ENCODE peak calls at places on chromosome 21, in seven cellular contexts. One of them, this sample, is unnamed.

GRCh38 chr21:26079376-26079775 is 91.2 kb downstream of the APP start:
- DNase-seq in naive thymus-derived CD4-positive, alpha-beta T cell: no peak
- DNase-seq in CD8-positive, alpha-beta memory T cell: no peak
- DNase-seq in transverse colon: no peak
- DNase-seq in ovary: no peak
- DNase-seq in CD4-positive, alpha-beta T cell: no peak
- DNase-seq in heart left ventricle: no peak
- DNase-seq in this sample: no peak

GRCh38 chr21:28770867-28771661 is 221.6 kb downstream of the LTN1 start:
- DNase-seq in naive thymus-derived CD4-positive, alpha-beta T cell: no peak
- DNase-seq in CD8-positive, alpha-beta memory T cell: no peak
- DNase-seq in transverse colon: no peak
- DNase-seq in ovary: no peak
- DNase-seq in CD4-positive, alpha-beta T cell: no peak
- DNase-seq in heart left ventricle: no peak
- DNase-seq in this sample: no peak

GRCh38 chr21:42182713-42183371 is 36.1 kb upstream of the ABCG1 start:
- DNase-seq in naive thymus-derived CD4-positive, alpha-beta T cell: no peak
- DNase-seq in CD8-positive, alpha-beta memory T cell: no peak
- DNase-seq in transverse colon: no peak
- DNase-seq in ovary: no peak
- DNase-seq in CD4-positive, alpha-beta T cell: no peak
- DNase-seq in heart left ventricle: no peak
- DNase-seq in this sample: no peak

GRCh38 chr21:23585419-23585818 is 2021.9 kb downstream of the MRPL39 start:
- DNase-seq in naive thymus-derived CD4-positive, alpha-beta T cell: no peak
- DNase-seq in CD8-positive, alpha-beta memory T cell: no peak
- DNase-seq in transverse colon: no peak
- DNase-seq in ovary: no peak
- DNase-seq in CD4-positive, alpha-beta T cell: no peak
- DNase-seq in heart left ventricle: no peak
- DNase-seq in this sample: no peak

GRCh38 chr21:17370750-17371325 is 142.0 kb upstream of the CXADR start:
- DNase-seq in naive thymus-derived CD4-positive, alpha-beta T cell: no peak
- DNase-seq in CD8-positive, alpha-beta memory T cell: no peak
- DNase-seq in transverse colon: no peak
- DNase-seq in ovary: no peak
- DNase-seq in CD4-positive, alpha-beta T cell: no peak
- DNase-seq in heart left ventricle: no peak
- DNase-seq in this sample: no peak

GRCh38 chr21:43325968-43326367 is 101.0 kb downstream of the SIK1 start:
- DNase-seq in naive thymus-derived CD4-positive, alpha-beta T cell: no peak
- DNase-seq in CD8-positive, alpha-beta memory T cell: no peak
- DNase-seq in transverse colon: peak; percentile 55
- DNase-seq in ovary: no peak
- DNase-seq in CD4-positive, alpha-beta T cell: no peak
- DNase-seq in heart left ventricle: no peak
- DNase-seq in this sample: no peak

GRCh38 chr21:26110703-26111102 is 59.9 kb downstream of the APP start:
- DNase-seq in naive thymus-derived CD4-positive, alpha-beta T cell: no peak
- DNase-seq in CD8-positive, alpha-beta memory T cell: no peak
- DNase-seq in transverse colon: no peak
- DNase-seq in ovary: no peak
- DNase-seq in CD4-positive, alpha-beta T cell: no peak
- DNase-seq in heart left ventricle: no peak
- DNase-seq in this sample: no peak

GRCh38 chr21:26070822-26071425 is 99.6 kb downstream of the APP start:
- DNase-seq in naive thymus-derived CD4-positive, alpha-beta T cell: peak; percentile 56
- DNase-seq in CD8-positive, alpha-beta memory T cell: peak; percentile 39
- DNase-seq in transverse colon: peak; percentile 35
- DNase-seq in ovary: peak; percentile 40
- DNase-seq in CD4-positive, alpha-beta T cell: peak; percentile 26
- DNase-seq in heart left ventricle: no peak
- DNase-seq in this sample: no peak

GRCh38 chr21:27275294-27275927 is 308.5 kb upstream of the ADAMTS5 start:
- DNase-seq in naive thymus-derived CD4-positive, alpha-beta T cell: no peak
- DNase-seq in CD8-positive, alpha-beta memory T cell: no peak
- DNase-seq in transverse colon: no peak
- DNase-seq in ovary: no peak
- DNase-seq in CD4-positive, alpha-beta T cell: no peak
- DNase-seq in heart left ventricle: no peak
- DNase-seq in this sample: no peak

GRCh38 chr21:41045534-41046268 is 122.3 kb upstream of the BACE2 start:
- DNase-seq in naive thymus-derived CD4-positive, alpha-beta T cell: no peak
- DNase-seq in CD8-positive, alpha-beta memory T cell: no peak
- DNase-seq in transverse colon: no peak
- DNase-seq in ovary: no peak
- DNase-seq in CD4-positive, alpha-beta T cell: no peak
- DNase-seq in heart left ventricle: no peak
- DNase-seq in this sample: no peak

GRCh38 chr21:41901099-41901498 is 22.0 kb upstream of the PRDM15 start:
- DNase-seq in naive thymus-derived CD4-positive, alpha-beta T cell: no peak
- DNase-seq in CD8-positive, alpha-beta memory T cell: no peak
- DNase-seq in transverse colon: no peak
- DNase-seq in ovary: no peak
- DNase-seq in CD4-positive, alpha-beta T cell: no peak
- DNase-seq in heart left ventricle: no peak
- DNase-seq in this sample: no peak

GRCh38 chr21:33368576-33368975 is 34.6 kb upstream of the IFNGR2 start:
- DNase-seq in naive thymus-derived CD4-positive, alpha-beta T cell: no peak
- DNase-seq in CD8-positive, alpha-beta memory T cell: no peak
- DNase-seq in transverse colon: no peak
- DNase-seq in ovary: no peak
- DNase-seq in CD4-positive, alpha-beta T cell: no peak
- DNase-seq in heart left ventricle: no peak
- DNase-seq in this sample: no peak

GRCh38 chr21:23455676-23456075 is 2151.6 kb downstream of the MRPL39 start:
- DNase-seq in naive thymus-derived CD4-positive, alpha-beta T cell: no peak
- DNase-seq in CD8-positive, alpha-beta memory T cell: no peak
- DNase-seq in transverse colon: no peak
- DNase-seq in ovary: no peak
- DNase-seq in CD4-positive, alpha-beta T cell: no peak
- DNase-seq in heart left ventricle: no peak
- DNase-seq in this sample: no peak

GRCh38 chr21:37159053-37159776 is 86.2 kb downstream of the TTC3 start:
- DNase-seq in naive thymus-derived CD4-positive, alpha-beta T cell: no peak
- DNase-seq in CD8-positive, alpha-beta memory T cell: no peak
- DNase-seq in transverse colon: no peak
- DNase-seq in ovary: no peak
- DNase-seq in CD4-positive, alpha-beta T cell: no peak
- DNase-seq in heart left ventricle: no peak
- DNase-seq in this sample: no peak

GRCh38 chr21:43283136-43283924 is 114.5 kb downstream of the CRYAA start:
- DNase-seq in naive thymus-derived CD4-positive, alpha-beta T cell: no peak
- DNase-seq in CD8-positive, alpha-beta memory T cell: no peak
- DNase-seq in transverse colon: no peak
- DNase-seq in ovary: no peak
- DNase-seq in CD4-positive, alpha-beta T cell: no peak
- DNase-seq in heart left ventricle: peak; percentile 15
- DNase-seq in this sample: no peak

GRCh38 chr21:33940846-33941245 is 25.2 kb upstream of the ATP5PO start:
- DNase-seq in naive thymus-derived CD4-positive, alpha-beta T cell: no peak
- DNase-seq in CD8-positive, alpha-beta memory T cell: no peak
- DNase-seq in transverse colon: no peak
- DNase-seq in ovary: no peak
- DNase-seq in CD4-positive, alpha-beta T cell: no peak
- DNase-seq in heart left ventricle: no peak
- DNase-seq in this sample: no peak

GRCh38 chr21:28761709-28762356 is 230.8 kb downstream of the LTN1 start:
- DNase-seq in naive thymus-derived CD4-positive, alpha-beta T cell: no peak
- DNase-seq in CD8-positive, alpha-beta memory T cell: no peak
- DNase-seq in transverse colon: no peak
- DNase-seq in ovary: no peak
- DNase-seq in CD4-positive, alpha-beta T cell: no peak
- DNase-seq in heart left ventricle: no peak
- DNase-seq in this sample: no peak

GRCh38 chr21:34166468-34166867 is 93.1 kb downstream of the MRPS6 start:
- DNase-seq in naive thymus-derived CD4-positive, alpha-beta T cell: no peak
- DNase-seq in CD8-positive, alpha-beta memory T cell: no peak
- DNase-seq in transverse colon: no peak
- DNase-seq in ovary: no peak
- DNase-seq in CD4-positive, alpha-beta T cell: no peak
- DNase-seq in heart left ventricle: no peak
- DNase-seq in this sample: no peak

GRCh38 chr21:38489283-38489677 is 9.0 kb downstream of the ERG start:
- DNase-seq in naive thymus-derived CD4-positive, alpha-beta T cell: no peak
- DNase-seq in CD8-positive, alpha-beta memory T cell: no peak
- DNase-seq in transverse colon: no peak
- DNase-seq in ovary: no peak
- DNase-seq in CD4-positive, alpha-beta T cell: no peak
- DNase-seq in heart left ventricle: no peak
- DNase-seq in this sample: no peak

GRCh38 chr21:17925900-17926299 is 106.7 kb upstream of the C21orf91 start:
- DNase-seq in naive thymus-derived CD4-positive, alpha-beta T cell: no peak
- DNase-seq in CD8-positive, alpha-beta memory T cell: no peak
- DNase-seq in transverse colon: no peak
- DNase-seq in ovary: no peak
- DNase-seq in CD4-positive, alpha-beta T cell: no peak
- DNase-seq in heart left ventricle: no peak
- DNase-seq in this sample: no peak

GRCh38 chr21:39189857-39190604 is 6.8 kb upstream of the PSMG1 start:
- DNase-seq in naive thymus-derived CD4-positive, alpha-beta T cell: no peak
- DNase-seq in CD8-positive, alpha-beta memory T cell: no peak
- DNase-seq in transverse colon: no peak
- DNase-seq in ovary: no peak
- DNase-seq in CD4-positive, alpha-beta T cell: no peak
- DNase-seq in heart left ventricle: no peak
- DNase-seq in this sample: no peak

DNA sequence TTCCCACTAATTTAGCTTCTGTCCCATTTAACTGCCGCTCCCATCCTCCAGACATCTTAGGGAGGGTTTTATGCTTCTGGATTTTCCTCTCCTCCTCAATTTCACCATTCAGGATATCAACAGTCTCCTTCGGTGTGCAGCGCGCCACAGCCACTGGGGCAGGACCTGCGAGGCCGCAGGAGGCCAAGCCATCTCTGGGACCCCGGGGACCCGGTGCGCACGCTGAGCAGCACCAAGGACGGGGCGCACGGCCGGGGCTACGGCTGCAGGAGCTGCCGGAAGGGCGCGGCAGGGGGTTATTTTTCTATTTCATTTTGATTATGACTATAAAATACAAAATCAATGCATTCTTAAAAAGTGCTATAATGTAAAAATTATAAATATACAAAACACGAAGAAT is 1238.4 kb upstream of the NCAM2 start:
- DNase-seq in naive thymus-derived CD4-positive, alpha-beta T cell: no peak
- DNase-seq in CD8-positive, alpha-beta memory T cell: no peak
- DNase-seq in transverse colon: no peak
- DNase-seq in ovary: no peak
- DNase-seq in CD4-positive, alpha-beta T cell: no peak
- DNase-seq in heart left ventricle: no peak
- DNase-seq in this sample: no peak
- H3K9me3 ChIP-seq in naive thymus-derived CD4-positive, alpha-beta T cell: no peaks in the 10 kb centered on the region
- H3K9me3 ChIP-seq in CD8-positive, alpha-beta memory T cell: peaks cover 4% of the 10 kb centered on the region
- H3K9me3 ChIP-seq in transverse colon: no peaks in the 10 kb centered on the region
- H3K9me3 ChIP-seq in ovary: no peaks in the 10 kb centered on the region
- H3K9me3 ChIP-seq in CD4-positive, alpha-beta T cell: no peaks in the 10 kb centered on the region
- H3K9me3 ChIP-seq in heart left ventricle: no peaks in the 10 kb centered on the region
- H3K9me3 ChIP-seq in this sample: peaks cover 4% of the 10 kb centered on the region

GRCh38 chr21:21283810-21284209 is 285.6 kb downstream of the NCAM2 start:
- DNase-seq in naive thymus-derived CD4-positive, alpha-beta T cell: no peak
- DNase-seq in CD8-positive, alpha-beta memory T cell: no peak
- DNase-seq in transverse colon: no peak
- DNase-seq in ovary: no peak
- DNase-seq in CD4-positive, alpha-beta T cell: no peak
- DNase-seq in heart left ventricle: no peak
- DNase-seq in this sample: no peak

DNA sequence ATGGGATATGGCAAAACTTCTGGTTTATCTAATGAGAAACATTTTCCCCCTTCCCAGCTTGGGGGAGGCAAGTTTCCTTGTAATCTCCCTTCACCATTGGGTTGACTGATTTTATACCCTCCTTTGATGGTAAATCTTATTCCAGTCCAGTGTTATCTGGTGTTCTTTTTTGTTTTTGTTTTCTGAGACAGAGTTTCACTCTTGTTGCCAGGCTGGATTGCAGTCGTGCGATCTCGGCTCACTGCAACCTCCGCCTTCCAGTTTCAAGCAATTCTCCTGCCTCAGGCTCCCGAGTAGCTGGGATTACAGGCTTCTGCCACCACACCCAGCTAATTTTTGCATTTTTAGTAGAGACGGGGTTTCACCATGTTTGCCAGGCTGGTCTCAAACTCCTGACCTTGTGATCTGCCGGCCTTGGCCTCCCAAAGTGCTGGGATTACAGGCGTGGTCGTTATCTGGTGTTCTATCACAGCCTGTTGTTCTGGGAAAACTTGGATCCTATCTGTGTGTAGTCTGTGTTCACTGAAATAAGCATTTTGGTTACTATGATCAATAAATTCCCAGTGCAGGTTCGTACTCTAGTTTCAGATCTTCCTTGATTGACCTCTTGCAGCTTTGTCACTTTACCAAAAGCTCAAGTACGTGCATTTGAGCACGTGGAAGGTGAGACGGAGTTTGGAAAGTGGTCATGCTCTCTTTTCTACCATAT is 281.1 kb downstream of the NCAM2 start:
- DNase-seq in naive thymus-derived CD4-positive, alpha-beta T cell: no peak
- DNase-seq in CD8-positive, alpha-beta memory T cell: no peak
- DNase-seq in transverse colon: no peak
- DNase-seq in ovary: no peak
- DNase-seq in CD4-positive, alpha-beta T cell: no peak
- DNase-seq in heart left ventricle: no peak
- DNase-seq in this sample: no peak
- H3K9me3 ChIP-seq in naive thymus-derived CD4-positive, alpha-beta T cell: no peaks in the 10 kb centered on the region
- H3K9me3 ChIP-seq in CD8-positive, alpha-beta memory T cell: no peaks in the 10 kb centered on the region
- H3K9me3 ChIP-seq in transverse colon: no peaks in the 10 kb centered on the region
- H3K9me3 ChIP-seq in ovary: no peaks in the 10 kb centered on the region
- H3K9me3 ChIP-seq in CD4-positive, alpha-beta T cell: no peaks in the 10 kb centered on the region
- H3K9me3 ChIP-seq in heart left ventricle: no peaks in the 10 kb centered on the region
- H3K9me3 ChIP-seq in this sample: no peaks in the 10 kb centered on the region

GRCh38 chr21:10521091-10521598 is at the start of gene TPTE:
- DNase-seq in naive thymus-derived CD4-positive, alpha-beta T cell: no peak
- DNase-seq in CD8-positive, alpha-beta memory T cell: no peak
- DNase-seq in transverse colon: no peak
- DNase-seq in ovary: no peak
- DNase-seq in CD4-positive, alpha-beta T cell: no peak
- DNase-seq in heart left ventricle: no peak
- DNase-seq in this sample: no peak
- H3K9me3 ChIP-seq in naive thymus-derived CD4-positive, alpha-beta T cell: no peaks in the 10 kb centered on the region
- H3K9me3 ChIP-seq in CD8-positive, alpha-beta memory T cell: no peaks in the 10 kb centered on the region
- H3K9me3 ChIP-seq in transverse colon: peaks cover 52% of the 10 kb centered on the region
- H3K9me3 ChIP-seq in ovary: peaks cover 8% of the 10 kb centered on the region
- H3K9me3 ChIP-seq in CD4-positive, alpha-beta T cell: peaks cover 17% of the 10 kb centered on the region
- H3K9me3 ChIP-seq in heart left ventricle: no peaks in the 10 kb centered on the region
- H3K9me3 ChIP-seq in this sample: peaks cover 2% of the 10 kb centered on the region

GRCh38 chr21:35291963-35292627 is 243.0 kb upstream of the RUNX1 start:
- DNase-seq in naive thymus-derived CD4-positive, alpha-beta T cell: no peak
- DNase-seq in CD8-positive, alpha-beta memory T cell: no peak
- DNase-seq in transverse colon: no peak
- DNase-seq in ovary: no peak
- DNase-seq in CD4-positive, alpha-beta T cell: no peak
- DNase-seq in heart left ventricle: no peak
- DNase-seq in this sample: no peak

GRCh38 chr21:35288238-35288637 is 239.1 kb upstream of the RUNX1 start:
- DNase-seq in naive thymus-derived CD4-positive, alpha-beta T cell: no peak
- DNase-seq in CD8-positive, alpha-beta memory T cell: no peak
- DNase-seq in transverse colon: no peak
- DNase-seq in ovary: no peak
- DNase-seq in CD4-positive, alpha-beta T cell: no peak
- DNase-seq in heart left ventricle: no peak
- DNase-seq in this sample: no peak

GRCh38 chr21:35294231-35294898 is 245.3 kb upstream of the RUNX1 start:
- DNase-seq in naive thymus-derived CD4-positive, alpha-beta T cell: no peak
- DNase-seq in CD8-positive, alpha-beta memory T cell: no peak
- DNase-seq in transverse colon: peak; percentile 78
- DNase-seq in ovary: no peak
- DNase-seq in CD4-positive, alpha-beta T cell: no peak
- DNase-seq in heart left ventricle: no peak
- DNase-seq in this sample: no peak

GRCh38 chr21:35291034-35291433 is 241.9 kb upstream of the RUNX1 start:
- DNase-seq in naive thymus-derived CD4-positive, alpha-beta T cell: no peak
- DNase-seq in CD8-positive, alpha-beta memory T cell: no peak
- DNase-seq in transverse colon: no peak
- DNase-seq in ovary: no peak
- DNase-seq in CD4-positive, alpha-beta T cell: no peak
- DNase-seq in heart left ventricle: no peak
- DNase-seq in this sample: no peak
- H3K9me3 ChIP-seq in naive thymus-derived CD4-positive, alpha-beta T cell: no peaks in the 10 kb centered on the region
- H3K9me3 ChIP-seq in CD8-positive, alpha-beta memory T cell: peaks cover 7% of the 10 kb centered on the region
- H3K9me3 ChIP-seq in transverse colon: peaks cover 5% of the 10 kb centered on the region
- H3K9me3 ChIP-seq in ovary: no peaks in the 10 kb centered on the region
- H3K9me3 ChIP-seq in CD4-positive, alpha-beta T cell: peaks cover 7% of the 10 kb centered on the region
- H3K9me3 ChIP-seq in heart left ventricle: peaks cover 7% of the 10 kb centered on the region
- H3K9me3 ChIP-seq in this sample: peaks cover 2% of the 10 kb centered on the region

This sample was measured in T-helper 17 cell.